ENCODE peak calls at places on chromosome X, in seven cellular contexts. One of them, this sample, is unnamed.

GRCh38 chrX:136260801-136261200 is 9.6 kb upstream of the MAP7D3 start:
- DNase-seq in H9: no peak
- DNase-seq in neuronal stem cell: no peak
- DNase-seq in mesendoderm: no peak
- DNase-seq in H1: no peak
- DNase-seq in mesenchymal stem cell: peak
- DNase-seq in trophoblast cell: no peak
- DNase-seq in this sample: peak

GRCh38 chrX:112851161-112851779 is 10.6 kb upstream of the AMOT start:
- DNase-seq in H9: peak
- DNase-seq in neuronal stem cell: no peak
- DNase-seq in mesendoderm: peak
- DNase-seq in H1: no peak
- DNase-seq in mesenchymal stem cell: no peak
- DNase-seq in trophoblast cell: no peak
- DNase-seq in this sample: no peak

GRCh38 chrX:119606508-119607389 is 525 bp upstream of the NKRF start:
- DNase-seq in H9: no peak
- DNase-seq in neuronal stem cell: no peak
- DNase-seq in mesendoderm: no peak
- DNase-seq in H1: no peak
- DNase-seq in mesenchymal stem cell: no peak
- DNase-seq in trophoblast cell: no peak
- DNase-seq in this sample: peak

GRCh38 chrX:85109235-85109634 is 105.6 kb downstream of the APOOL start:
- DNase-seq in H9: peak
- DNase-seq in neuronal stem cell: no peak
- DNase-seq in mesendoderm: peak
- DNase-seq in H1: peak
- DNase-seq in mesenchymal stem cell: no peak
- DNase-seq in trophoblast cell: peak
- DNase-seq in this sample: no peak

GRCh38 chrX:124829930-124830329 is 483.6 kb downstream of the SH2D1A start:
- DNase-seq in H9: no peak
- DNase-seq in neuronal stem cell: no peak
- DNase-seq in mesendoderm: no peak
- DNase-seq in H1: no peak
- DNase-seq in mesenchymal stem cell: no peak
- DNase-seq in trophoblast cell: no peak
- DNase-seq in this sample: no peak

GRCh38 chrX:374566-374965 is 12.1 kb downstream of the PPP2R3B start:
- DNase-seq in H9: no peak
- DNase-seq in neuronal stem cell: no peak
- DNase-seq in mesendoderm: no peak
- DNase-seq in H1: no peak
- DNase-seq in mesenchymal stem cell: peak
- DNase-seq in trophoblast cell: no peak
- DNase-seq in this sample: peak

GRCh38 chrX:25721564-25721963 is 416.6 kb upstream of the MAGEB18 start:
- DNase-seq in H9: no peak
- DNase-seq in neuronal stem cell: peak
- DNase-seq in mesendoderm: peak
- DNase-seq in H1: no peak
- DNase-seq in mesenchymal stem cell: no peak
- DNase-seq in trophoblast cell: no peak
- DNase-seq in this sample: no peak

GRCh38 chrX:115553171-115553570 is 7.8 kb upstream of the PLS3 start:
- DNase-seq in H9: no peak
- DNase-seq in neuronal stem cell: no peak
- DNase-seq in mesendoderm: no peak
- DNase-seq in H1: no peak
- DNase-seq in mesenchymal stem cell: no peak
- DNase-seq in trophoblast cell: no peak
- DNase-seq in this sample: no peak

GRCh38 chrX:108018659-108019381 is 26.0 kb upstream of the VSIG1 start:
- DNase-seq in H9: no peak
- DNase-seq in neuronal stem cell: no peak
- DNase-seq in mesendoderm: no peak
- DNase-seq in H1: no peak
- DNase-seq in mesenchymal stem cell: no peak
- DNase-seq in trophoblast cell: no peak
- DNase-seq in this sample: no peak

GRCh38 chrX:29040160-29040559 is 452.9 kb downstream of the IL1RAPL1 start:
- DNase-seq in H9: no peak
- DNase-seq in neuronal stem cell: no peak
- DNase-seq in mesendoderm: no peak
- DNase-seq in H1: no peak
- DNase-seq in mesenchymal stem cell: no peak
- DNase-seq in trophoblast cell: no peak
- DNase-seq in this sample: no peak

GRCh38 chrX:129957241-129958099 is 25.0 kb upstream of the BCORL1 start:
- DNase-seq in H9: peak
- DNase-seq in neuronal stem cell: no peak
- DNase-seq in mesendoderm: peak
- DNase-seq in H1: no peak
- DNase-seq in mesenchymal stem cell: peak
- DNase-seq in trophoblast cell: peak
- DNase-seq in this sample: peak

GRCh38 chrX:7170903-7171302 is 22.9 kb upstream of the PUDP start:
- DNase-seq in H9: peak
- DNase-seq in neuronal stem cell: no peak
- DNase-seq in mesendoderm: peak
- DNase-seq in H1: peak
- DNase-seq in mesenchymal stem cell: peak
- DNase-seq in trophoblast cell: peak
- DNase-seq in this sample: no peak

GRCh38 chrX:17459008-17459407 is 84.0 kb downstream of the NHS start:
- DNase-seq in H9: no peak
- DNase-seq in neuronal stem cell: no peak
- DNase-seq in mesendoderm: no peak
- DNase-seq in H1: no peak
- DNase-seq in mesenchymal stem cell: no peak
- DNase-seq in trophoblast cell: no peak
- DNase-seq in this sample: peak

GRCh38 chrX:50579955-50580354 is 109.3 kb upstream of the DGKK start:
- DNase-seq in H9: peak
- DNase-seq in neuronal stem cell: peak
- DNase-seq in mesendoderm: peak
- DNase-seq in H1: no peak
- DNase-seq in mesenchymal stem cell: peak
- DNase-seq in trophoblast cell: peak
- DNase-seq in this sample: peak

GRCh38 chrX:133726211-133726630 is 259.2 kb downstream of the GPC3 start:
- DNase-seq in H9: no peak
- DNase-seq in neuronal stem cell: no peak
- DNase-seq in mesendoderm: peak
- DNase-seq in H1: no peak
- DNase-seq in mesenchymal stem cell: peak
- DNase-seq in trophoblast cell: no peak
- DNase-seq in this sample: peak

GRCh38 chrX:87664381-87664780 is 146.8 kb downstream of the KLHL4 start:
- DNase-seq in H9: no peak
- DNase-seq in neuronal stem cell: peak
- DNase-seq in mesendoderm: no peak
- DNase-seq in H1: no peak
- DNase-seq in mesenchymal stem cell: peak
- DNase-seq in trophoblast cell: no peak
- DNase-seq in this sample: peak

GRCh38 chrX:151151668-151152267 is 24.6 kb upstream of the GPR50 start:
- DNase-seq in H9: peak
- DNase-seq in neuronal stem cell: peak
- DNase-seq in mesendoderm: peak
- DNase-seq in H1: peak
- DNase-seq in mesenchymal stem cell: peak
- DNase-seq in trophoblast cell: peak
- DNase-seq in this sample: peak

GRCh38 chrX:119755981-119756533 is 2.3 kb upstream of the SOWAHD start:
- DNase-seq in H9: no peak
- DNase-seq in neuronal stem cell: no peak
- DNase-seq in mesendoderm: no peak
- DNase-seq in H1: no peak
- DNase-seq in mesenchymal stem cell: peak
- DNase-seq in trophoblast cell: no peak
- DNase-seq in this sample: peak

GRCh38 chrX:19879181-19879580 is 8.2 kb downstream of the SH3KBP1 start:
- DNase-seq in H9: no peak
- DNase-seq in neuronal stem cell: no peak
- DNase-seq in mesendoderm: no peak
- DNase-seq in H1: no peak
- DNase-seq in mesenchymal stem cell: no peak
- DNase-seq in trophoblast cell: no peak
- DNase-seq in this sample: no peak

GRCh38 chrX:17082831-17083230 is 136.4 kb downstream of the REPS2 start:
- DNase-seq in H9: no peak
- DNase-seq in neuronal stem cell: no peak
- DNase-seq in mesendoderm: peak
- DNase-seq in H1: no peak
- DNase-seq in mesenchymal stem cell: no peak
- DNase-seq in trophoblast cell: no peak
- DNase-seq in this sample: no peak

GRCh38 chrX:98141466-98141865 is 1257.8 kb downstream of the RPA4 start:
- DNase-seq in H9: no peak
- DNase-seq in neuronal stem cell: no peak
- DNase-seq in mesendoderm: peak
- DNase-seq in H1: no peak
- DNase-seq in mesenchymal stem cell: no peak
- DNase-seq in trophoblast cell: no peak
- DNase-seq in this sample: no peak

GRCh38 chrX:67614006-67614405 is 70.2 kb downstream of the AR start:
- DNase-seq in H9: no peak
- DNase-seq in neuronal stem cell: no peak
- DNase-seq in mesendoderm: no peak
- DNase-seq in H1: no peak
- DNase-seq in mesenchymal stem cell: no peak
- DNase-seq in trophoblast cell: no peak
- DNase-seq in this sample: no peak

GRCh38 chrX:54492340-54492739 is 3.7 kb downstream of the FGD1 start:
- DNase-seq in H9: peak
- DNase-seq in neuronal stem cell: no peak
- DNase-seq in mesendoderm: no peak
- DNase-seq in H1: no peak
- DNase-seq in mesenchymal stem cell: peak
- DNase-seq in trophoblast cell: no peak
- DNase-seq in this sample: peak

GRCh38 chrX:16993791-16994318 is 47.4 kb downstream of the REPS2 start:
- DNase-seq in H9: peak
- DNase-seq in neuronal stem cell: no peak
- DNase-seq in mesendoderm: peak
- DNase-seq in H1: no peak
- DNase-seq in mesenchymal stem cell: no peak
- DNase-seq in trophoblast cell: no peak
- DNase-seq in this sample: no peak

GRCh38 chrX:67545772-67546495 is 2.1 kb downstream of the AR start:
- DNase-seq in H9: peak
- DNase-seq in neuronal stem cell: peak
- DNase-seq in mesendoderm: peak
- DNase-seq in H1: peak
- DNase-seq in mesenchymal stem cell: peak
- DNase-seq in trophoblast cell: no peak
- DNase-seq in this sample: no peak

GRCh38 chrX:6557690-6558089 is 22.8 kb upstream of the VCX3A start:
- DNase-seq in H9: no peak
- DNase-seq in neuronal stem cell: no peak
- DNase-seq in mesendoderm: no peak
- DNase-seq in H1: no peak
- DNase-seq in mesenchymal stem cell: no peak
- DNase-seq in trophoblast cell: no peak
- DNase-seq in this sample: no peak

GRCh38 chrX:39260965-39261364 is 459.7 kb downstream of the MID1IP1 start:
- DNase-seq in H9: no peak
- DNase-seq in neuronal stem cell: no peak
- DNase-seq in mesendoderm: no peak
- DNase-seq in H1: no peak
- DNase-seq in mesenchymal stem cell: peak
- DNase-seq in trophoblast cell: no peak
- DNase-seq in this sample: no peak

GRCh38 chrX:47250017-47250347 is 17.2 kb downstream of the USP11 start:
- DNase-seq in H9: no peak
- DNase-seq in neuronal stem cell: no peak
- DNase-seq in mesendoderm: no peak
- DNase-seq in H1: no peak
- DNase-seq in mesenchymal stem cell: no peak
- DNase-seq in trophoblast cell: no peak
- DNase-seq in this sample: no peak
- H2BK5ac ChIP-seq in H9: no peak
- H2BK5ac ChIP-seq in neuronal stem cell: no peak
- H2BK5ac ChIP-seq in mesendoderm: no peak
- H2BK5ac ChIP-seq in H1: no peak
- H2BK5ac ChIP-seq in mesenchymal stem cell: no peak
- H2BK5ac ChIP-seq in trophoblast cell: no peak
- H2BK5ac ChIP-seq in this sample: no peak

GRCh38 chrX:41799661-41800060 is 75.7 kb downstream of the GPR82 start:
- DNase-seq in H9: no peak
- DNase-seq in neuronal stem cell: no peak
- DNase-seq in mesendoderm: no peak
- DNase-seq in H1: no peak
- DNase-seq in mesenchymal stem cell: no peak
- DNase-seq in trophoblast cell: no peak
- DNase-seq in this sample: no peak
- H2BK5ac ChIP-seq in H9: no peak
- H2BK5ac ChIP-seq in neuronal stem cell: no peak
- H2BK5ac ChIP-seq in mesendoderm: no peak
- H2BK5ac ChIP-seq in H1: no peak
- H2BK5ac ChIP-seq in mesenchymal stem cell: no peak
- H2BK5ac ChIP-seq in trophoblast cell: no peak
- H2BK5ac ChIP-seq in this sample: no peak

DNA sequence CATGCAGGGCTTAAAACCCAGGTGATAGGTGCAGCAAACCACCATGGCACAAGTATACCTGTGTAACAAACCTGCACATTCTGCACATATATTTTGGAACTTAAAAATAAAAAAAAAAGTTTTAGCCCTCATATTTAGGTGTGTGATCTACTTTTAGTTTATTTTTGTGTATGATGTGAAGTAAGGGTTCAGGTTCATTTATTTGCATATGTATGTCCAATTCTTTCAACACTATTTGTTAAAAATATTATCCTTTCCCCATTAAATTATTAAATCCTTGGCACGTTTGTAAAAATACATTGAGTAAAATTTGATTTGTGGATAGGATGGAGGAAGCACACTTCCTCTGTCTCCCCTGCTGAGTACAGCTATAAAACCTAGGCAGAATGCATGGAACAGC is 12.9 kb downstream of the RAB39B start:
- DNase-seq in H9: no peak
- DNase-seq in neuronal stem cell: no peak
- DNase-seq in mesendoderm: no peak
- DNase-seq in H1: no peak
- DNase-seq in mesenchymal stem cell: no peak
- DNase-seq in trophoblast cell: no peak
- DNase-seq in this sample: no peak
- H2BK5ac ChIP-seq in H9: no peak
- H2BK5ac ChIP-seq in neuronal stem cell: no peak
- H2BK5ac ChIP-seq in mesendoderm: no peak
- H2BK5ac ChIP-seq in H1: no peak
- H2BK5ac ChIP-seq in mesenchymal stem cell: no peak
- H2BK5ac ChIP-seq in trophoblast cell: no peak
- H2BK5ac ChIP-seq in this sample: no peak

DNA sequence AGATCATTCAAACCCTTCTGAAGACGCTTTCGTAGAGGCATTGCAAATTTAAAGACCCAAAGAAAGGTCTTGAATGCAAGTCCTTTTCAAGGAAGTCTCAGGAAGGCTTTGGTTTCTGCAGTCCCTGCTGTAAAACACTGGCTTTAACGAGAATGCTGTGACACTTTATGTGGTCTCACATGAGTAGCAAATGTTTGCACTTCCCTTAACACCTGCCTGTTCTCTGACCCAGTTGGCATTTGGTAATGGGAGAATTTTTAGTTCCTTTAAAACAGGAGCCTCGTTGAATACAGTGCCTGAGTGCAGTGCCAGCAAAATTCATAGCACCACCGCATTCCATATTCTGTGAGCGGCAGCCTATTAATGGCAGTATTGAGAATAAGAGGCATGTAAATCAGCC is 330.5 kb upstream of the PRKX start:
- DNase-seq in H9: no peak
- DNase-seq in neuronal stem cell: no peak
- DNase-seq in mesendoderm: no peak
- DNase-seq in H1: no peak
- DNase-seq in mesenchymal stem cell: no peak
- DNase-seq in trophoblast cell: no peak
- DNase-seq in this sample: no peak
- H2BK5ac ChIP-seq in H9: no peak
- H2BK5ac ChIP-seq in neuronal stem cell: no peak
- H2BK5ac ChIP-seq in mesendoderm: no peak
- H2BK5ac ChIP-seq in H1: no peak
- H2BK5ac ChIP-seq in mesenchymal stem cell: no peak
- H2BK5ac ChIP-seq in trophoblast cell: no peak
- H2BK5ac ChIP-seq in this sample: no peak